ENCODE peak calls at places on chromosomes 7 and 10, in ten cellular contexts. L is cardiac fibroblast, P is stomach, W is uterus, E is cardiac muscle cell, D is colonic mucosa, G is coronary artery, Z is BE2C, N is fibroblast of lung, B is dorsolateral prefrontal cortex. J is an unnamed sample.
A peak's percentile ranks its signal among the peaks of the same experiment; 100 is the strongest.

GRCh38 chr10:97718178-97718577 is 4.6 kb downstream of the MARVELD1 start:
- DNase-seq in B (peak; percentile 59), D (no peak), G (no peak), Z (peak; percentile 52), E (no peak), N (no peak), L (no peak), W (no peak), P (no peak), J (no peak)

GRCh38 chr10:23585666-23586065 is 146.8 kb downstream of the OTUD1 start:
- DNase-seq in G (no peak), P (no peak), Z (no peak), B (no peak), D (no peak), W (no peak), L (no peak), E (no peak), N (no peak), J (no peak)

GRCh38 chr7:149719912-149720335 is 53.5 kb downstream of the ZNF467 start:
- DNase-seq in G (no peak), D (no peak), L (no peak), W (no peak), B (no peak), P (no peak), Z (peak; percentile 57), N (no peak), E (no peak), J (no peak)

GRCh38 chr10:71746344-71747037 is 26.8 kb downstream of the VSIR start:
- DNase-seq in B (no peak), G (no peak), Z (peak; percentile 43), W (no peak), E (peak; percentile 89), N (no peak), P (peak; percentile 73), D (peak; percentile 75), L (peak; percentile 42), J (peak; percentile 19)

GRCh38 chr7:41819645-41820044 is 116.8 kb upstream of the INHBA start:
- DNase-seq in P (no peak), E (no peak), W (no peak), G (no peak), L (no peak), Z (no peak), B (no peak), N (no peak), D (no peak), J (no peak)

GRCh38 chr7:16627236-16627635 is 18.3 kb downstream of the ANKMY2 start:
- DNase-seq in Z (no peak), L (peak; percentile 45), G (no peak), B (no peak), E (no peak), N (peak; percentile 18), D (no peak), P (no peak), W (no peak), J (peak; percentile 34)

GRCh38 chr7:104175336-104175984 is 32.4 kb downstream of the ORC5 start:
- DNase-seq in Z (no peak), D (no peak), G (no peak), P (no peak), L (no peak), B (no peak), W (no peak), E (no peak), N (no peak), J (no peak)

GRCh38 chr7:23062452-23062851 is 43.1 kb upstream of the KLHL7 start:
- DNase-seq in W (peak; percentile 28), L (peak; percentile 68), E (no peak), B (no peak), D (no peak), N (peak; percentile 85), G (no peak), Z (no peak), P (no peak), J (peak; percentile 21)

GRCh38 chr7:88167223-88167622 is 52.6 kb downstream of the SRI start:
- DNase-seq in N (no peak), L (no peak), G (no peak), B (peak; percentile 69), Z (peak; percentile 48), E (no peak), D (no peak), W (no peak), P (no peak), J (no peak)

GRCh38 chr10:101781655-101781983 is 1.6 kb downstream of the NPM3 start:
- DNase-seq in P (peak; percentile 3), N (no peak), D (no peak), W (no peak), G (no peak), Z (no peak), L (no peak), E (no peak), B (peak; percentile 15), J (no peak)
- H3K4me3 ChIP-seq in P (no peak overlapping the region), N (no peak overlapping the region), D (no peak overlapping the region), W (no peak overlapping the region), G (no peak overlapping the region), Z (peak overlapping the region; percentile 84), L (no peak overlapping the region), E (no peak overlapping the region), B (no peak overlapping the region), J (no peak overlapping the region)

GRCh38 chr10:101011517-101012423 is 12.2 kb downstream of the LZTS2 start:
- DNase-seq in G (no peak), E (peak; percentile 71), P (peak; percentile 66), N (no peak), B (no peak), L (peak; percentile 34), W (no peak), Z (no peak), D (no peak), J (peak; percentile 23)
- TF ChIP-seq CTCF in G (no peak), E (peak; percentile 43), P (no peak), N (peak; percentile 52), B (peak; percentile 33), L (peak; percentile 41), W (no peak), Z (peak; percentile 48), D (no peak), J (peak; percentile 51)

GRCh38 chr7:128939861-128940410 is 2.2 kb downstream of the IRF5 start:
- DNase-seq in P (no peak), Z (no peak), B (no peak), W (no peak), D (no peak), G (no peak), E (no peak), N (no peak), L (no peak), J (no peak)
- H3K4me3 ChIP-seq in P (peak overlapping the region; percentile 90), Z (no peak overlapping the region), B (peak overlapping the region; percentile 17), W (no peak overlapping the region), D (peak overlapping the region; percentile 11), G (peak overlapping the region; percentile 83), E (no peak overlapping the region), N (no peak overlapping the region), L (no peak overlapping the region), J (no peak overlapping the region)

GRCh38 chr10:63698815-63699205 is 177.6 kb downstream of the REEP3 start:
- DNase-seq in Z (no peak), D (no peak), P (no peak), L (peak; percentile 55), W (no peak), G (no peak), E (no peak), B (no peak), N (peak; percentile 65), J (peak; percentile 61)
- TF ChIP-seq CTCF in Z (no peak), D (no peak), P (no peak), L (no peak), W (no peak), G (no peak), E (peak; percentile 4), B (no peak), N (no peak), J (peak; percentile 27)

GRCh38 chr10:132229834-132230556 is 43.2 kb downstream of the DPYSL4 start:
- DNase-seq in D (peak; percentile 51), E (no peak), P (peak; percentile 30), B (no peak), G (no peak), N (peak; percentile 9), Z (no peak), W (peak; percentile 48), L (no peak), J (no peak)
- H3K4me3 ChIP-seq in D (peak overlapping the region; percentile 27), E (no peak overlapping the region), P (peak overlapping the region; percentile 34), B (no peak overlapping the region), G (peak overlapping the region; percentile 57), N (no peak overlapping the region), Z (no peak overlapping the region), W (peak overlapping the region; percentile 9), L (no peak overlapping the region), J (no peak overlapping the region)

GRCh38 chr7:101068401-101068800 is 16.9 kb upstream of the TRIM56 start:
- DNase-seq in E (no peak), N (no peak), W (no peak), Z (no peak), B (no peak), G (no peak), P (no peak), L (no peak), D (no peak), J (no peak)

GRCh38 chr7:101060992-101061391 is 24.3 kb upstream of the TRIM56 start:
- DNase-seq in B (no peak), W (no peak), E (no peak), L (no peak), Z (no peak), D (no peak), G (no peak), P (no peak), N (no peak), J (no peak)

GRCh38 chr7:101066141-101066857 is 19.0 kb upstream of the TRIM56 start:
- DNase-seq in N (no peak), D (no peak), B (no peak), L (peak; percentile 11), G (no peak), P (no peak), E (no peak), W (no peak), Z (no peak), J (no peak)

GRCh38 chr7:101066858-101067227 is 18.4 kb upstream of the TRIM56 start:
- DNase-seq in P (no peak), G (no peak), L (no peak), B (no peak), N (no peak), D (no peak), Z (no peak), E (no peak), W (no peak), J (no peak)
- TF ChIP-seq CTCF in P (no peak), G (no peak), L (no peak), B (no peak), N (no peak), D (no peak), Z (no peak), E (no peak), W (no peak), J (no peak)

DNA sequence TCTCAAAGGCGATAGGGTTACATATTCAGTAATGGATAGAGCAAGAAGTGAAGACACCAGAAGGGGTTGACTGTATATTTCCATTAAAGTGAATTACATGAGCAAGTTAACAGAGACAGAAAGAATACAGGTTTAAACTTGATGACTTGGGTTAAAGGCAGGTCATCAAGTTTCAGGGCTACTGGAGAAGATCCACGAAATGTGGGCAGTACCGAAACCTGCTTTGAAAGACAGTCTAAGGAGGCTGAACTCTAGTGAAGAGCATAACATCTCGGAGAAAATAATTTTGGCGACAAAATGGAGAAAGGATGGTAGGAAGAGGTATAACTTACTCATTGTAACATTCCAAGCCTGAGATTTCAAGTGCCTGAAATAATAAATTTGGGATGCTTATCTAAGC is 26.6 kb upstream of the PLXDC2 start:
- DNase-seq in N (no peak), W (no peak), L (no peak), G (no peak), P (no peak), Z (no peak), D (no peak), B (no peak), E (no peak), J (no peak)
- H3K4me3 ChIP-seq in N (no peak overlapping the region), W (no peak overlapping the region), L (no peak overlapping the region), G (no peak overlapping the region), P (no peak overlapping the region), Z (no peak overlapping the region), D (no peak overlapping the region), B (no peak overlapping the region), E (no peak overlapping the region), J (no peak overlapping the region)